ENCODE peak calls at places on chromosomes 7 and 10, in four cellular contexts. A is K562, B is GM12878, I is HepG2. Y is an unnamed sample.

GRCh38 chr7:24821045-24821853 is 64.0 kb upstream of the GSDME start:
- DNase-seq in A (peak), B (peak), I (peak), Y (peak)

GRCh38 chr10:52319926-52320325 is 5.8 kb downstream of the DKK1 start:
- DNase-seq in A (no peak), B (no peak), I (no peak), Y (no peak)

GRCh38 chr7:31448649-31449048 is 65.2 kb upstream of the ITPRID1 start:
- DNase-seq in A (no peak), B (no peak), I (no peak), Y (no peak)

GRCh38 chr7:66957595-66958290 is 36.7 kb downstream of the TMEM248 start:
- DNase-seq in A (no peak), B (no peak), I (no peak), Y (no peak)

GRCh38 chr7:66950763-66951162 is 29.7 kb downstream of the TMEM248 start:
- DNase-seq in A (no peak), B (no peak), I (no peak), Y (no peak)

GRCh38 chr7:138459300-138460175 is 521 bp upstream of the TRIM24 start:
- DNase-seq in A (peak), B (peak), I (peak), Y (peak)

GRCh38 chr7:93327006-93327633 is 95.0 kb downstream of the VPS50 start:
- DNase-seq in A (no peak), B (no peak), I (no peak), Y (no peak)

GRCh38 chr10:97683556-97684357 is 3.3 kb downstream of the AVPI1 start:
- DNase-seq in A (no peak), B (no peak), I (no peak), Y (no peak)

GRCh38 chr10:129637010-129637409 is 170.0 kb downstream of the MGMT start:
- DNase-seq in A (no peak), B (no peak), I (no peak), Y (no peak)

GRCh38 chr10:22617516-22617915 is 96.9 kb downstream of the PIP4K2A start:
- DNase-seq in A (peak), B (no peak), I (no peak), Y (no peak)

DNA sequence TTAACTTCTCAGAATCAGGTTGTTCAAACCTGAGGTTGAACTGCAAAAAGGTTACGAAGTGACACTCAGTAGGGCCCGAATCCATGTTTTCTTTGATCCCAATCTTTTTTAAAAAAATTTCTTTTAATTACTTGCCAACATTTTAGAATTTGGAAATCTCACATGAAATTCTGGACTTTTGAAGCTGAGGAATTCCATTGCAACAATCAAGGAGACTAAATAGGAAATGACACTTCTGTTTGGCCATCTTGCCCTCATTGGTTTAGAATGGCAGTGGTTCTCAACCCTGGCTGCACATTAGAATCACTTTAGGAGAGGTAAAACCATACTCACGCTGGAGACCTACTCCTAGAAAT is 471 bp upstream of the TOMM7 start:
- DNase-seq in A (no peak), B (no peak), I (no peak), Y (no peak)
- TF ChIP-seq FOXK2 in A (no peak), B (no peak), I (no peak), Y (no peak)

GRCh38 chr10:116105259-116105658 is 167.7 kb downstream of the GFRA1 start:
- DNase-seq in A (no peak), B (no peak), I (no peak), Y (no peak)

GRCh38 chr10:116101616-116102015 is 171.4 kb downstream of the GFRA1 start:
- DNase-seq in A (no peak), B (no peak), I (no peak), Y (no peak)

GRCh38 chr10:116106611-116107010 is 166.4 kb downstream of the GFRA1 start:
- DNase-seq in A (no peak), B (no peak), I (no peak), Y (no peak)

GRCh38 chr10:116108106-116108505 is 164.9 kb downstream of the GFRA1 start:
- DNase-seq in A (no peak), B (no peak), I (no peak), Y (no peak)

DNA sequence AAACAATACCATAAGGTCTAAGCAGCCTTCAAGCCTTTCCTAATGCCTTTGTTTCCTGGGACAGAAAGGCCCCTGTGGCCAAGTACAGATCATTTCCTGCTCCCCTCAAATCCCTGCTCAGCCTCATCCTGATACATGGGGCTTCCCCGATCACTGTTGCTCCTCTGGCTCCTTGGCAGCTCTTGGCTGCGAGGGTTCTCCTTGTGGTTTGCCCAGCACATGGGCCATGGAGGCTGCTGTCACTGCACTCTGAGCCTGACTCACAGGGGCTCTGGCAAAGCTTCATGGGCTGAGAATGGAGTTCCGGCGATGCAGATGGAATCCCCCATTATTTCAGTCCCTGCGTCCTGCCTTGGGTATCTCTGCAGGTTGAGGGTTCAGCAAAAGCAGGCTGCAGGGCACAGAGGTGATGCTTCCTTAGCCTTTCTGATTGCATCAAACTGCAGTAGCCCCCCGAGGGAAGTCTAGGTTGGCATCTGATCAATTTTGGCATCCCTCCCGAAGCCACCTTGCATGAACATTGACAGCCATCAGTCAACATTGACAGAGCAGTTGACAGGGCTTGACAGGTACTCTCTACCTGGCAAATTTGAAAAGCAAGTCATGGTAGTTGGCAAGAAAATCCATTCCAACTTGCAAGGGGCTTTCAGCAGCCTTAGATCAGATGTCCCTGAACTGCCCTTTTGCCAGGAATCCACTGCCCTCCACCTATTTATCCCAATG is 168.6 kb downstream of the GFRA1 start:
- DNase-seq in A (no peak), B (no peak), I (no peak), Y (no peak)
- TF ChIP-seq FOXK2 in A (no peak), B (no peak), I (no peak), Y (no peak)

GRCh38 chr10:11629731-11630130 is 18.3 kb upstream of the USP6NL start:
- DNase-seq in A (no peak), B (no peak), I (no peak), Y (no peak)

GRCh38 chr10:11631890-11632587 is 20.6 kb upstream of the USP6NL start:
- DNase-seq in A (no peak), B (peak), I (no peak), Y (no peak)

GRCh38 chr10:11631291-11631690 is 19.8 kb upstream of the USP6NL start:
- DNase-seq in A (no peak), B (no peak), I (no peak), Y (no peak)

GRCh38 chr10:11625019-11625735 is 13.7 kb upstream of the USP6NL start:
- DNase-seq in A (no peak), B (peak), I (no peak), Y (no peak)

DNA sequence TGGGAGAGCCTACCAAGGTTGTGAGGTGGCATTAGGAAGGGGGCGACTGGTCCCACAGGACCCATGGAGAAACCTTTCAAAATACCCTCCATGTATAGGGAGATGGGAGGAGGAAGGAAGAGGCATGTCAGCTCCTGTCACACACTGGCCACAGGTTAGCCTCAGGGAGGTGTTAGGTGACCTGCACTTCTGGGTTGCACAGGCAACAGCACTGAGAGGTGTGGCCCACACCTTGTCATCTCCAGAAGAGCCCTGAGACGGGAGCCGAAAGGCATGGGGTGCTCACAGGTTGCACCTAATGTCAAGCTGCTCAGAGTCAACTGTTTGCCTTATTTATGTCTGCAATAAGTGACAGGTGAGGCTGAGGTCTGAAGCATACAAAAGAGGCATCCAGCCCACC is 14.6 kb upstream of the USP6NL start:
- DNase-seq in A (no peak), B (no peak), I (no peak), Y (no peak)
- TF ChIP-seq FOXK2 in A (no peak), B (no peak), I (no peak), Y (no peak)

GRCh38 chr10:118542789-118543188 is 52.7 kb downstream of the PRLHR start:
- DNase-seq in A (no peak), B (no peak), I (no peak), Y (no peak)

GRCh38 chr10:118541718-118542117 is 53.7 kb downstream of the PRLHR start:
- DNase-seq in A (no peak), B (no peak), I (no peak), Y (no peak)

GRCh38 chr10:118543714-118544400 is 51.6 kb downstream of the PRLHR start:
- DNase-seq in A (peak), B (no peak), I (peak), Y (peak)

GRCh38 chr10:118544401-118544948 is 51.0 kb downstream of the PRLHR start:
- DNase-seq in A (no peak), B (no peak), I (no peak), Y (no peak)

GRCh38 chr10:118542205-118542604 is 53.2 kb downstream of the PRLHR start:
- DNase-seq in A (no peak), B (no peak), I (no peak), Y (no peak)
- TF ChIP-seq FOXK2 in A (no peak), B (no peak), I (no peak), Y (no peak)

GRCh38 chr7:10685040-10685439 is 288.6 kb upstream of the PHF14 start:
- DNase-seq in A (no peak), B (no peak), I (no peak), Y (no peak)
- TF ChIP-seq FOXK2 in A (no peak), B (no peak), I (no peak), Y (no peak)

GRCh38 chr7:11193131-11193867 is 219.6 kb downstream of the PHF14 start:
- DNase-seq in A (no peak), B (no peak), I (peak), Y (peak)

GRCh38 chr7:11185179-11185578 is 211.5 kb downstream of the PHF14 start:
- DNase-seq in A (no peak), B (no peak), I (no peak), Y (no peak)

GRCh38 chr7:11191574-11192220 is 218.0 kb downstream of the PHF14 start:
- DNase-seq in A (no peak), B (no peak), I (no peak), Y (no peak)

GRCh38 chr7:11192506-11192905 is 218.8 kb downstream of the PHF14 start:
- DNase-seq in A (no peak), B (no peak), I (no peak), Y (no peak)

DNA sequence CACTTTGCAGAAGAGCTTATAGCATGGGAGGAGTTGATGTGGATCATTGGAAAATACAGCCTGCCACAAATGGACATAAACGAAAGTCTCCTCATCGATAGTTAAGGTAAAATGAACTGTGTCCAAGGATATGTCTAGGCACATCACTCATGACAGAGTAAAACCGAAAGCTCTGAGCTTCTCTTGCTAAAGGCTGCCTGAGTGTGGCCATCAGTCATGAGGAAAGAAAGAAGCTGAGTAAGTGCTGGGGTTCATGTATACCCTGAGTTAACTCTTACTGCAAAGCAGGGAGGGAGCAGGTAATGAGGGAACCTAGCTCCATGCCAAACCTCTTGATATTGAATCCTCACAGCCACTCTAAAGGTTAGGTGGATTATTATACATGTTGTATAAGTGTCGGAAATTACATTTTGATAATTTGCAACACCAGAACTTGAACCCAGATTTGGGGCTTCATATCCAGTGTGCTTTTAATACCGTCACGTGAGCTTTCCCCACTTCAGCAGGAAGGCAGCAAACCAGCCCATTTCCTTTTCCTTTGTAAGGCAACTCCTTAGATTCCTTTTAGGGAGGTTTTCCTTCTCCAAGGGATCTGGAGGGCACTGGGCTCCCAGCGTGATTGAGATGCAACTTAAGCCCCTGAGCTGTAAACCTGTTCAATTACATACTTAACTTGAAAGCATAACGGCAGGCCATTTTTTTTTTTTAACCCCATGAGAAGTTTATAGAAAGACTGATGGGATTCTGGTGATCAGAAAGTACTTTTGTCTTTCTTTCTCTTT is 215.0 kb downstream of the PHF14 start:
- DNase-seq in A (no peak), B (no peak), I (no peak), Y (no peak)
- TF ChIP-seq FOXK2 in A (no peak), B (no peak), I (no peak), Y (no peak)

DNA sequence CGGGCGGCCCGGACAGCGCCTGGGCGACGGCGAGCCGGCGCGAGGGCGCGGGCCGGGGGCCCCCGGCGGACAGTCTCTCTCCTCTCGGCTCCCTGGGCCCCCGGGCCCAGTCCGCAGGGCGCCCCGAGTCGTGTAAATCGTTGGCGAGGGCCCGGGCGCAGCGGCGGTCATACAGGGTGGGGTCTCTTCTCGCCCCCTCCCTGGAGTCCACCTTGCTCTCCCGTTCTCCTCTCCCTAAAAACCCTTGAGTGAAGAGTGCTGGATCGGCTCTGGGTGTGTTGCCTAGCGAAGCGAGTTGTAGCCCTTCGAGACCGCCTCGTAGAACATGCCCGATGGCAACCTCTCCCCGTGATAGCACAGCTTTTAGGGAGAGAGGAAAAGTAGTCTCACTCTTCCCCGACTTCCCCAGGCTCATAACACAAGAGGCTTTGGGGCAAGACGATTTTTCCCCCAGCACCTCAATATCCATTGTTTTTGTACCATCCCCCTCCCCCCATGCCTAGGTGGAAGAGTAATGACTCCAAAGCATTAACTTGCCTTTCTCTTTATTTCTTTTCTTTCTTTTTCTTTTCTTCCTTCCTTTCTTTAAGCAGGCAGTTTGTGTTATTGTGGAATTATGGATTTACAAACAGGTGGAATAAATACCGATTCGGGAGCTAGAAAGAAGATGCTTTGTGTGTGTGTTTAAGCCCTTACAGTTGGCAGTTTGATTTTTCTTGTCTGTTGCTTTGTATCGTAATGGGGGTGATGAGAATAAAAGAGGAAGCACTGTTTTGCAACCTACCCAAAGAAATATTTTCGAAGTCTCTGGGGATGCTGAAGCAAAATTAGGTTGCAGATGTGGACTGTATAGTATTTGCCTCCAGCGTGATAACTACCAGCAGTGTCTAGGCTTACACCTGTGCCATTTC is 822 bp downstream of the SHOC2 start:
- DNase-seq in A (peak), B (peak), I (no peak), Y (peak)
- TF ChIP-seq FOXK2 in A (no peak), B (no peak), I (no peak), Y (no peak)

GRCh38 chr7:13115829-13116228 is 428.4 kb downstream of the ARL4A start:
- DNase-seq in A (no peak), B (no peak), I (no peak), Y (no peak)

GRCh38 chr7:13115157-13115772 is 427.8 kb downstream of the ARL4A start:
- DNase-seq in A (no peak), B (no peak), I (no peak), Y (no peak)

GRCh38 chr7:13111230-13111629 is 423.8 kb downstream of the ARL4A start:
- DNase-seq in A (no peak), B (no peak), I (no peak), Y (no peak)

GRCh38 chr7:13117103-13117502 is 429.7 kb downstream of the ARL4A start:
- DNase-seq in A (no peak), B (no peak), I (peak), Y (peak)
- TF ChIP-seq FOXK2 in A (no peak), B (no peak), I (no peak), Y (no peak)

DNA sequence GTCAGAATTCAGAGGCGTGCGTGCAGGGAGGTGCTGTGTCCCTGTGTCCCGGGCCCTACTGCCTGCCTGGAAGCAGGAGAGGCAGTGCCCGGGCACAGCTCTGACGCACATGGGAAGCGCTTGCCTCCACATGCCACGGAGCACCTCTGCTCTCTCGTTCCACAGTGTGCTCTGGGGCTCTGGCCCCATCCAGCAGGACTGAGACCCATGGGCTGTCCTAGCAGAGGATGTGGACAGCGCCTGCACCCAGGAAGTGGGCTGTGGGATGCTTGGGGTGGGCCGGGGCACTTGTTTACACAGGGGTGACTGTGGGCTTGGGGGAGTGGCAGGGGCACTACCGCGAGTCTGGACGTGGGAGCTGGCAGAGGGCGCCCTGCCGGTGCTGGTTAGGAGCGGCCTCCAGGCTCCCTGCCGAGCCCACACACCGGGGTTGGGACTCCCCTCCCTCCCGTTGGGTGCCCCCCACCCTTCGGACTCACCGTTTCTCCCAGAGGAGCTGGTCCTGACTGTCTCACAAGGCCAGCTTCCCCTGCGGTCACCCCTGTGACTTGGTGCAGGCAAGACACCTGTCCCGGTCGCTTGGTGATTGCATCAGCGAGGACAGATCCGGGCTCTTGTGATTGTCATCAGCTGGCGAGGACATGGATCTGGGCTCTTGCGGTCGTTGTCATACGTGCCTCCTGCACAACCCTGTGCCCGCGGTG is 83.2 kb downstream of the NKX6-2 start:
- DNase-seq in A (no peak), B (no peak), I (no peak), Y (no peak)
- TF ChIP-seq FOXK2 in A (no peak), B (no peak), I (no peak), Y (no peak)